ENCODE peak calls at places on chromosomes 3 and 15, in eight cellular contexts. Z is NCI-H2029; U is cerebellar nuclear complex; O is CD4-positive, alpha-beta T cell; E is HTR-8/SVneo; R is amniotic stem cell; C is kidney; Q is NCI-H1930. M is an unnamed sample.

GRCh38 chr15:72342385-72342784 is 22.4 kb upstream of the CELF6 start:
- DNase-seq in Z (no peak), U (no peak), O (peak; percentile 21), E (peak; percentile 31), R (no peak), C (no peak), Q (no peak), M (no peak)

GRCh38 chr15:71743861-71744382 is 66.4 kb upstream of the NR2E3 start:
- DNase-seq in Z (peak; percentile 3), U (no peak), O (peak; percentile 38), E (no peak), R (peak; percentile 19), C (no peak), Q (no peak), M (no peak)

GRCh38 chr3:12138044-12138443 is 20.7 kb downstream of the TIMP4 start:
- DNase-seq in Z (peak; percentile 6), U (no peak), O (no peak), E (peak; percentile 14), R (no peak), C (no peak), Q (no peak), M (no peak)

GRCh38 chr15:58447244-58448010 is 15.6 kb downstream of the LIPC start:
- DNase-seq in Z (no peak), U (no peak), O (no peak), E (no peak), R (no peak), C (no peak), Q (no peak), M (no peak)

GRCh38 chr3:80035021-80035420 is 267.2 kb upstream of the ROBO1 start:
- DNase-seq in Z (no peak), U (no peak), O (no peak), E (no peak), R (no peak), C (no peak), Q (no peak), M (no peak)

GRCh38 chr3:31505353-31506048 is 27.2 kb upstream of the STT3B start:
- DNase-seq in Z (no peak), U (no peak), O (no peak), E (no peak), R (no peak), C (no peak), Q (no peak), M (no peak)

GRCh38 chr3:127196002-127196401 is 3.1 kb downstream of the PRR23E start:
- DNase-seq in Z (no peak), U (no peak), O (no peak), E (no peak), R (no peak), C (no peak), Q (no peak), M (no peak)

GRCh38 chr3:68945231-68945630 is 12.9 kb upstream of the TAFA4 start:
- DNase-seq in Z (no peak), U (no peak), O (no peak), E (no peak), R (no peak), C (no peak), Q (no peak), M (no peak)

GRCh38 chr3:27511724-27512422 is 27.7 kb upstream of the SLC4A7 start:
- DNase-seq in Z (no peak), U (no peak), O (no peak), E (no peak), R (no peak), C (no peak), Q (no peak), M (no peak)

GRCh38 chr3:55661141-55661540 is 174.0 kb upstream of the WNT5A start:
- DNase-seq in Z (no peak), U (peak; percentile 55), O (no peak), E (no peak), R (no peak), C (no peak), Q (no peak), M (no peak)

GRCh38 chr3:45653205-45653604 is 36.0 kb upstream of the SACM1L start:
- DNase-seq in Z (no peak), U (no peak), O (no peak), E (no peak), R (no peak), C (no peak), Q (no peak), M (no peak)